ENCODE peak calls at places on chromosomes 3 and 15, in seven cellular contexts. I is BE2C; C is CD8-positive, alpha-beta T cell; J is foreskin fibroblast; X is endothelial cell; M is RWPE1; P is dorsolateral prefrontal cortex. Y is an unnamed sample.

GRCh38 chr3:10417849-10418248 is 87.5 kb downstream of the ATP2B2 start:
- DNase-seq in I (no peak), C (no peak), J (no peak), X (no peak), M (peak), P (no peak), Y (no peak)

GRCh38 chr3:156981005-156981404 is 154.9 kb downstream of the LEKR1 start:
- DNase-seq in I (no peak), C (no peak), J (no peak), X (no peak), M (no peak), P (no peak), Y (no peak)

GRCh38 chr3:198071602-198072285 is 111.7 kb downstream of the LMLN start:
- DNase-seq in I (no peak), C (peak), J (peak), X (peak), M (peak), P (no peak), Y (no peak)

GRCh38 chr3:191244242-191244867 is 45.3 kb downstream of the OSTN start:
- DNase-seq in I (no peak), C (no peak), J (no peak), X (no peak), M (peak), P (no peak), Y (no peak)

GRCh38 chr3:33124638-33125037 is 10.8 kb downstream of the CRTAP start:
- DNase-seq in I (no peak), C (no peak), J (no peak), X (no peak), M (no peak), P (no peak), Y (no peak)

GRCh38 chr15:26433818-26434217 is 339.0 kb downstream of the GABRB3 start:
- DNase-seq in I (no peak), C (no peak), J (no peak), X (no peak), M (no peak), P (no peak), Y (no peak)

GRCh38 chr3:192802957-192803899 is 75.9 kb upstream of the FGF12 start:
- DNase-seq in I (no peak), C (no peak), J (no peak), X (no peak), M (peak), P (peak), Y (no peak)

GRCh38 chr3:169660709-169661566 is 2.6 kb downstream of the MECOM start:
- DNase-seq in I (no peak), C (no peak), J (peak), X (peak), M (no peak), P (no peak), Y (no peak)

GRCh38 chr3:71208273-71209095 is 375.0 kb downstream of the FOXP1 start:
- DNase-seq in I (no peak), C (no peak), J (no peak), X (no peak), M (no peak), P (no peak), Y (peak)

GRCh38 chr3:27560484-27561056 is 76.4 kb upstream of the SLC4A7 start:
- DNase-seq in I (no peak), C (no peak), J (no peak), X (no peak), M (no peak), P (no peak), Y (no peak)

GRCh38 chr15:57610130-57610529 is 18.4 kb downstream of the MYZAP start:
- DNase-seq in I (no peak), C (no peak), J (peak), X (no peak), M (peak), P (no peak), Y (no peak)

GRCh38 chr3:79337798-79338197 is 430.0 kb downstream of the ROBO1 start:
- DNase-seq in I (no peak), C (no peak), J (no peak), X (no peak), M (no peak), P (no peak), Y (no peak)

GRCh38 chr3:64291956-64292355 is 66.7 kb upstream of the PRICKLE2 start:
- DNase-seq in I (no peak), C (no peak), J (peak), X (no peak), M (no peak), P (no peak), Y (no peak)

GRCh38 chr15:90839187-90840071 is 29.0 kb upstream of the FURIN start:
- DNase-seq in I (no peak), C (no peak), J (no peak), X (no peak), M (peak), P (peak), Y (no peak)

GRCh38 chr15:62075595-62076279 is 9.0 kb downstream of the C2CD4A start:
- DNase-seq in I (peak), C (no peak), J (no peak), X (no peak), M (peak), P (no peak), Y (no peak)

GRCh38 chr3:71066356-71066755 is 517.2 kb downstream of the FOXP1 start:
- DNase-seq in I (no peak), C (peak), J (no peak), X (no peak), M (no peak), P (no peak), Y (no peak)

GRCh38 chr15:90817117-90818057 is 51.0 kb upstream of the FURIN start:
- DNase-seq in I (no peak), C (no peak), J (no peak), X (no peak), M (no peak), P (peak), Y (no peak)

GRCh38 chr15:25900901-25901300 is 37.8 kb upstream of the ATP10A start:
- DNase-seq in I (no peak), C (no peak), J (peak), X (no peak), M (no peak), P (no peak), Y (no peak)

GRCh38 chr3:192038726-192039125 is 577.8 kb downstream of the PYDC2 start:
- DNase-seq in I (no peak), C (no peak), J (no peak), X (no peak), M (peak), P (no peak), Y (no peak)

GRCh38 chr3:126524429-126524988 is 554 bp downstream of the CHST13 start:
- DNase-seq in I (no peak), C (no peak), J (no peak), X (no peak), M (no peak), P (no peak), Y (peak)

GRCh38 chr15:31306426-31307269 is 20.0 kb upstream of the KLF13 start:
- DNase-seq in I (no peak), C (no peak), J (no peak), X (peak), M (peak), P (peak), Y (no peak)

GRCh38 chr3:49930922-49931321 is 1.3 kb upstream of the MON1A start:
- DNase-seq in I (peak), C (no peak), J (no peak), X (peak), M (no peak), P (no peak), Y (no peak)

GRCh38 chr3:181868576-181868975 is 156.9 kb downstream of the SOX2 start:
- DNase-seq in I (no peak), C (no peak), J (no peak), X (no peak), M (no peak), P (no peak), Y (no peak)

GRCh38 chr15:80403712-80404056 is 498 bp upstream of the ARNT2 start:
- DNase-seq in I (peak), C (no peak), J (no peak), X (peak), M (no peak), P (peak), Y (peak)

GRCh38 chr15:67253103-67253502 is 1.4 kb downstream of the AAGAB start:
- DNase-seq in I (no peak), C (no peak), J (no peak), X (no peak), M (no peak), P (no peak), Y (no peak)

GRCh38 chr15:73584699-73585420 is 48.3 kb downstream of the NPTN start:
- DNase-seq in I (no peak), C (no peak), J (no peak), X (no peak), M (no peak), P (no peak), Y (no peak)

GRCh38 chr3:131216801-131217200 is 164.8 kb upstream of the NUDT16 start:
- DNase-seq in I (peak), C (no peak), J (peak), X (no peak), M (peak), P (peak), Y (no peak)

GRCh38 chr3:186806173-186807055 is at the start of gene RFC4:
- DNase-seq in I (peak), C (peak), J (peak), X (peak), M (peak), P (peak), Y (peak)
- TF ChIP-seq CTCF in I (no peak), C (no peak), J (no peak), X (no peak), M (no peak), P (no peak), Y (no peak)

GRCh38 chr3:120072867-120073525 is 21.3 kb downstream of the GSK3B start:
- DNase-seq in I (no peak), C (no peak), J (no peak), X (no peak), M (no peak), P (no peak), Y (no peak)
- TF ChIP-seq CTCF in I (no peak), C (no peak), J (no peak), X (no peak), M (no peak), P (no peak), Y (no peak)

DNA sequence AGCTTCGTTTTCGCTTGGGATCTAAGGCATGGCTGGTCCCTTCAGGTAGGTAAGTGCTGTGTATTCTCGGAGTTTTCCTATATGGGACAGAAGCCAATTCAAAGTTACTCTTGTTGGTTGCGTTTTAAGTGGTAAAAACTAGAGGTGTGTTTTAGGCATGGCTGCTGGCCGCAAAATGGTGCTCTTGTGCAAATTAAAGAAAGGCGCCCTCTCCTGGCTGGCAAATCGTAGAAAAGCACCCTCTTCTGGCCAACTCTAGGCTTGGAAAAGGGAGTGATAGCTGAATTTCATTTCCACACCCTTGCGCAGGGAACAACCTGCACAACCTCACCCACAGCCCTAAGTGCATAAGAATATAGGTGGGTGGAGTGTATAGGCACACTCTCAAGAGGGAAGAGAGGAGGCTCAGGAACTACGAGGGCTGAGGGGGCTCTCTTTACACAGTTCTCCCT is 23.5 kb downstream of the DRD3 start:
- DNase-seq in I (peak), C (peak), J (peak), X (peak), M (no peak), P (no peak), Y (no peak)
- TF ChIP-seq CTCF in I (peak), C (peak), J (peak), X (peak), M (no peak), P (no peak), Y (peak)

GRCh38 chr3:125403789-125404188 is 28.7 kb upstream of the ZNF148 start:
- DNase-seq in I (no peak), C (no peak), J (no peak), X (no peak), M (no peak), P (no peak), Y (no peak)
- TF ChIP-seq CTCF in I (no peak), C (no peak), J (peak), X (no peak), M (no peak), P (peak), Y (no peak)

GRCh38 chr3:5305681-5305983 is 118.1 kb downstream of the EDEM1 start:
- DNase-seq in I (no peak), C (no peak), J (no peak), X (no peak), M (no peak), P (no peak), Y (no peak)
- TF ChIP-seq CTCF in I (no peak), C (no peak), J (no peak), X (no peak), M (no peak), P (no peak), Y (no peak)

DNA sequence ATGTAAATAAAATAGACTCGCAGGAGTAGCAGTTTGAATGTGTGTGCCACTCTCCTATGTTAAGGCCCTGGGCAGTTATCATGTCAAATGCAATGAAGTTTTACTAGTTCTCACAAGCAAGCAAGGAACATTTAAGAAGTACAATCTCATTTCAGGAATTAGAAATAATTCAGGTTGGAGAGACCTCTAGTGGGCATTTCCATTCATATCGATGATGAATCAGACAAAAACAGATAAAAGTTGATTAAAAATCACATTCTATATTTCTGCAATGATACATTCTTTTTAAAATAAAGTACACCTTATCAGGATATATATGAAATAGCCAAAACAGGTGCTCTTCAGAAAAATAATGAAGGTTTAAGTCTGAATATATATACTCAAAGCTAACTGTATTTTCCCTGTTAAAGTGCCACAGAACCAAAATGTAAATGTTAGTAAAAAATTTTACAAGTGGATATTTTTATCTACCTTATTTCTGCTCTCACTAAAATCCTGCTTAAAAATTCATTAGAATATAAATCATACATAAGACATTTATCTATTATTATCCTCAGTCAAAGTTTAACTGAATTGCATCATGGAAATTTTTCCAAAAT is 492.4 kb upstream of the FRG2C start:
- DNase-seq in I (no peak), C (no peak), J (no peak), X (no peak), M (no peak), P (no peak), Y (no peak)
- TF ChIP-seq CTCF in I (peak), C (no peak), J (peak), X (peak), M (peak), P (peak), Y (peak)

GRCh38 chr3:171453175-171453868 is 6.9 kb downstream of the TNIK start:
- DNase-seq in I (peak), C (no peak), J (no peak), X (peak), M (no peak), P (no peak), Y (no peak)
- TF ChIP-seq CTCF in I (peak), C (peak), J (peak), X (peak), M (no peak), P (peak), Y (peak)

DNA sequence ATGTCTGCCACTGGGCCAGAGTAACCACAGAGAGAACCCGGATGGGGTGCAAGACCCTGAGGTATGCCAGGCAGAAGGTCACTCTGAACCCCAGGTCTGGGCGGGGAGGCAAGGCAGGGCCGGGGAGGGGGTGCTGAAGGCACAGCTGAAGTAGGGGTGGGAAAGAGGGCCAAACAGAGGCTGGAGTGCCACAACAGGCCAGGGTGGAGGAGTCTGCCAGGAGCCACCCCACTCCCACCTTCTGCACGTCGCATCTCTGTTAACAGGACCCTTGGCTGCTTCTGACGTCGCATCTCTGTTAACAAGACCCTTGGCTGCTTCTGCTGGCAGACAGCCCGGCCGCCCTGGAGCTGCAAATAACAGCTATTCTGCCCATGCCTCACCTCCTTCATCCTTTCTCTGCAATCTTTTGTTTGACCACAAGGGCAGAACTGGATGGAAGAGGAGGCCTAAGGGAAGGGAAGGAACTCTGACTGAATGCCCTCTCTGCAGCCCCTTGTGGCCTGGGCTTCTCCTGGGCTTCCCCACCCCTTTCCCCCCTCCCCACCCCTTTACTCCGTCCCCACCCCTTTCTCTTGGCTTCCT is 20.6 kb upstream of the FBLN2 start:
- DNase-seq in I (peak), C (no peak), J (no peak), X (peak), M (no peak), P (no peak), Y (no peak)
- TF ChIP-seq CTCF in I (peak), C (no peak), J (peak), X (peak), M (no peak), P (no peak), Y (peak)

GRCh38 chr3:115692887-115693524 is 69.7 kb downstream of the GAP43 start:
- DNase-seq in I (peak), C (peak), J (peak), X (peak), M (peak), P (peak), Y (peak)

GRCh38 chr3:115683773-115684172 is 60.5 kb downstream of the GAP43 start:
- DNase-seq in I (no peak), C (no peak), J (no peak), X (no peak), M (no peak), P (no peak), Y (no peak)

GRCh38 chr3:115685097-115685496 is 61.8 kb downstream of the GAP43 start:
- DNase-seq in I (no peak), C (no peak), J (no peak), X (no peak), M (no peak), P (no peak), Y (no peak)

GRCh38 chr3:115691964-115692363 is 68.7 kb downstream of the GAP43 start:
- DNase-seq in I (peak), C (no peak), J (no peak), X (no peak), M (no peak), P (no peak), Y (no peak)

DNA sequence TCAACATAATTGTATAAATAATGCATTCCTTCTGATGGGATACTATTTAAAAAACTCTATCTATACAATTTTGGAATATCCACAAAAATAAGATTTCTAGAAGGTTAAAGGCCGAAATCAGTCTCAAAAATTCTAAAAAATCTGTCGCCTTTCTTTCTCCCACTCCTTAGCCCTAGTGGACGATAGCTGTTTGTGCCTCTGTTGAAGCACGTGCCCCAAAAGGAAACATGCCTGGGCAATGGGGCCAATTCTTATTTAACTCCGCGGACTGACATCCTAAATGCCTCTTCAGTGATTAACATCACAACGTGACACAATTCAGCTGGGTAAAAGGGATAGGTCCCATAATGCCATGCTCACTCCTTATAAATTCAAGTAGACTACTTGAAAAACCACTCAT is 65.1 kb downstream of the GAP43 start:
- DNase-seq in I (no peak), C (no peak), J (no peak), X (no peak), M (no peak), P (no peak), Y (no peak)
- TF ChIP-seq CTCF in I (no peak), C (no peak), J (no peak), X (no peak), M (no peak), P (no peak), Y (no peak)